ENCODE peak calls at places on chromosomes 13 and 19, in nine cellular contexts. One of them, this sample, is unnamed.

GRCh38 chr19:33390120-33390907 is 16.8 kb downstream of the CEBPG start:
- DNase-seq in cardiac fibroblast: peak
- DNase-seq in GM13976: peak
- DNase-seq in HL-60: no peak
- DNase-seq in tibial nerve: peak
- DNase-seq in CD8-positive, alpha-beta T cell: no peak
- DNase-seq in lower leg skin: no peak
- DNase-seq in mucosa of descending colon: peak
- DNase-seq in fibroblast of mammary gland: peak
- DNase-seq in this sample: no peak

GRCh38 chr19:57746580-57747471 is at the start of gene ZNF776:
- DNase-seq in mucosa of descending colon: peak
- DNase-seq in fibroblast of mammary gland: peak
- DNase-seq in tibial nerve: peak
- DNase-seq in GM13976: peak
- DNase-seq in lower leg skin: peak
- DNase-seq in CD8-positive, alpha-beta T cell: peak
- DNase-seq in cardiac fibroblast: peak
- DNase-seq in HL-60: peak
- DNase-seq in this sample: peak

GRCh38 chr13:41746259-41746658 is 214.7 kb downstream of the VWA8 start:
- DNase-seq in CD8-positive, alpha-beta T cell: no peak
- DNase-seq in HL-60: no peak
- DNase-seq in lower leg skin: no peak
- DNase-seq in tibial nerve: no peak
- DNase-seq in cardiac fibroblast: peak
- DNase-seq in GM13976: no peak
- DNase-seq in mucosa of descending colon: no peak
- DNase-seq in fibroblast of mammary gland: peak
- DNase-seq in this sample: no peak

GRCh38 chr13:105774739-105775460 is 760.6 kb downstream of the EFNB2 start:
- DNase-seq in HL-60: no peak
- DNase-seq in tibial nerve: no peak
- DNase-seq in CD8-positive, alpha-beta T cell: no peak
- DNase-seq in lower leg skin: no peak
- DNase-seq in GM13976: no peak
- DNase-seq in cardiac fibroblast: no peak
- DNase-seq in mucosa of descending colon: no peak
- DNase-seq in fibroblast of mammary gland: no peak
- DNase-seq in this sample: no peak

GRCh38 chr13:28684257-28684656 is 25.3 kb downstream of the POMP start:
- DNase-seq in mucosa of descending colon: peak
- DNase-seq in GM13976: no peak
- DNase-seq in HL-60: no peak
- DNase-seq in lower leg skin: no peak
- DNase-seq in CD8-positive, alpha-beta T cell: no peak
- DNase-seq in fibroblast of mammary gland: no peak
- DNase-seq in cardiac fibroblast: no peak
- DNase-seq in tibial nerve: no peak
- DNase-seq in this sample: no peak

GRCh38 chr13:44653261-44653660 is 77.1 kb upstream of the TSC22D1 start:
- DNase-seq in GM13976: no peak
- DNase-seq in cardiac fibroblast: no peak
- DNase-seq in fibroblast of mammary gland: peak
- DNase-seq in tibial nerve: no peak
- DNase-seq in CD8-positive, alpha-beta T cell: no peak
- DNase-seq in mucosa of descending colon: no peak
- DNase-seq in lower leg skin: no peak
- DNase-seq in HL-60: no peak
- DNase-seq in this sample: no peak

GRCh38 chr19:46731007-46731501 is 14.1 kb upstream of the PRKD2 start:
- DNase-seq in mucosa of descending colon: no peak
- DNase-seq in GM13976: no peak
- DNase-seq in tibial nerve: no peak
- DNase-seq in cardiac fibroblast: peak
- DNase-seq in HL-60: no peak
- DNase-seq in CD8-positive, alpha-beta T cell: no peak
- DNase-seq in fibroblast of mammary gland: peak
- DNase-seq in lower leg skin: no peak
- DNase-seq in this sample: no peak

GRCh38 chr13:43629691-43630480 is 156.9 kb downstream of the ENOX1 start:
- DNase-seq in lower leg skin: no peak
- DNase-seq in fibroblast of mammary gland: peak
- DNase-seq in GM13976: no peak
- DNase-seq in HL-60: no peak
- DNase-seq in mucosa of descending colon: no peak
- DNase-seq in tibial nerve: no peak
- DNase-seq in CD8-positive, alpha-beta T cell: no peak
- DNase-seq in cardiac fibroblast: peak
- DNase-seq in this sample: no peak

GRCh38 chr13:111614009-111614408 is 293.6 kb downstream of the TEX29 start:
- DNase-seq in HL-60: no peak
- DNase-seq in cardiac fibroblast: no peak
- DNase-seq in lower leg skin: no peak
- DNase-seq in CD8-positive, alpha-beta T cell: no peak
- DNase-seq in GM13976: no peak
- DNase-seq in tibial nerve: no peak
- DNase-seq in mucosa of descending colon: no peak
- DNase-seq in fibroblast of mammary gland: no peak
- DNase-seq in this sample: no peak

GRCh38 chr19:7351861-7352260 is 3.1 kb downstream of the ARHGEF18 start:
- DNase-seq in fibroblast of mammary gland: no peak
- DNase-seq in GM13976: no peak
- DNase-seq in CD8-positive, alpha-beta T cell: no peak
- DNase-seq in cardiac fibroblast: no peak
- DNase-seq in tibial nerve: no peak
- DNase-seq in HL-60: no peak
- DNase-seq in mucosa of descending colon: no peak
- DNase-seq in lower leg skin: no peak
- DNase-seq in this sample: no peak

GRCh38 chr19:48341006-48341405 is 15.7 kb downstream of the EMP3 start:
- DNase-seq in tibial nerve: no peak
- DNase-seq in lower leg skin: peak
- DNase-seq in mucosa of descending colon: no peak
- DNase-seq in HL-60: no peak
- DNase-seq in cardiac fibroblast: no peak
- DNase-seq in fibroblast of mammary gland: peak
- DNase-seq in GM13976: no peak
- DNase-seq in CD8-positive, alpha-beta T cell: no peak
- DNase-seq in this sample: no peak

GRCh38 chr13:74770361-74770760 is 636.2 kb upstream of the KLF12 start:
- DNase-seq in GM13976: no peak
- DNase-seq in lower leg skin: no peak
- DNase-seq in HL-60: no peak
- DNase-seq in cardiac fibroblast: peak
- DNase-seq in mucosa of descending colon: no peak
- DNase-seq in fibroblast of mammary gland: peak
- DNase-seq in CD8-positive, alpha-beta T cell: no peak
- DNase-seq in tibial nerve: no peak
- DNase-seq in this sample: no peak

GRCh38 chr13:37409756-37410155 is 188.8 kb downstream of the POSTN start:
- DNase-seq in cardiac fibroblast: no peak
- DNase-seq in HL-60: no peak
- DNase-seq in tibial nerve: no peak
- DNase-seq in mucosa of descending colon: no peak
- DNase-seq in GM13976: no peak
- DNase-seq in lower leg skin: no peak
- DNase-seq in CD8-positive, alpha-beta T cell: no peak
- DNase-seq in fibroblast of mammary gland: peak
- DNase-seq in this sample: no peak

GRCh38 chr19:58034476-58034790 is 608 bp downstream of the ZSCAN1 start:
- DNase-seq in fibroblast of mammary gland: no peak
- DNase-seq in CD8-positive, alpha-beta T cell: no peak
- DNase-seq in HL-60: no peak
- DNase-seq in lower leg skin: no peak
- DNase-seq in GM13976: no peak
- DNase-seq in cardiac fibroblast: no peak
- DNase-seq in mucosa of descending colon: no peak
- DNase-seq in tibial nerve: no peak
- DNase-seq in this sample: no peak

GRCh38 chr13:35210234-35210633 is 266.3 kb downstream of the MAB21L1 start:
- DNase-seq in tibial nerve: no peak
- DNase-seq in CD8-positive, alpha-beta T cell: no peak
- DNase-seq in HL-60: no peak
- DNase-seq in GM13976: no peak
- DNase-seq in lower leg skin: no peak
- DNase-seq in mucosa of descending colon: no peak
- DNase-seq in fibroblast of mammary gland: peak
- DNase-seq in cardiac fibroblast: peak
- DNase-seq in this sample: no peak

GRCh38 chr19:39144487-39145071 is 19.0 kb downstream of the PAK4 start:
- DNase-seq in GM13976: no peak
- DNase-seq in CD8-positive, alpha-beta T cell: no peak
- DNase-seq in tibial nerve: no peak
- DNase-seq in HL-60: no peak
- DNase-seq in cardiac fibroblast: peak
- DNase-seq in fibroblast of mammary gland: peak
- DNase-seq in lower leg skin: no peak
- DNase-seq in mucosa of descending colon: no peak
- DNase-seq in this sample: no peak

GRCh38 chr19:14031719-14032480 is at the start of gene IL27RA:
- DNase-seq in HL-60: peak
- DNase-seq in cardiac fibroblast: peak
- DNase-seq in lower leg skin: no peak
- DNase-seq in CD8-positive, alpha-beta T cell: peak
- DNase-seq in GM13976: peak
- DNase-seq in fibroblast of mammary gland: peak
- DNase-seq in mucosa of descending colon: peak
- DNase-seq in tibial nerve: peak
- DNase-seq in this sample: peak

GRCh38 chr19:56083668-56084067 is 37.4 kb downstream of the ZNF787 start:
- DNase-seq in mucosa of descending colon: no peak
- DNase-seq in lower leg skin: no peak
- DNase-seq in GM13976: no peak
- DNase-seq in fibroblast of mammary gland: no peak
- DNase-seq in CD8-positive, alpha-beta T cell: no peak
- DNase-seq in tibial nerve: no peak
- DNase-seq in HL-60: no peak
- DNase-seq in cardiac fibroblast: no peak
- DNase-seq in this sample: no peak

DNA sequence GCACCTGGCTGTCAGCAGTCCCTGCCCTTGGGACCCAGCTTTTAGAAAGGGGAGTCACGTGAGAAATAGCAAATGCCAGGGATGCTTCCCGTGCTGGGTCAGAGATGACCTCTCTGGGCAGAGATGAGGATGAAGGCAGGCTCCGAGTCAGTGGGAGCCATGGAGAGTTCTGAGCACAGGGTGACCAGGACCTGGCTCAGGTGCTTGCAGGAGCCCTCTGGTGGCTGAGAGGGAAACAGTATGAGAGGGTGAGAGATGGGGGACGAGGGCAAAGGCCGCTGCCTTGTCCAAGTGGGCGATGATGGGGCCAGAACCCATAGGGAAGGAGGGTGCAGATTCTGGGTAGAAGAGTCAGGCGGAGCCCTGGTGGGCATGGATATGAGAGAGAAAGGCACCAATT is 15.8 kb downstream of the TMED1 start:
- DNase-seq in cardiac fibroblast: no peak
- DNase-seq in HL-60: no peak
- DNase-seq in GM13976: no peak
- DNase-seq in CD8-positive, alpha-beta T cell: no peak
- DNase-seq in fibroblast of mammary gland: no peak
- DNase-seq in tibial nerve: no peak
- DNase-seq in mucosa of descending colon: no peak
- DNase-seq in lower leg skin: no peak
- DNase-seq in this sample: no peak
- TF ChIP-seq CTCF in cardiac fibroblast: peak
- TF ChIP-seq CTCF in HL-60: no peak
- TF ChIP-seq CTCF in GM13976: peak
- TF ChIP-seq CTCF in CD8-positive, alpha-beta T cell: no peak
- TF ChIP-seq CTCF in fibroblast of mammary gland: peak
- TF ChIP-seq CTCF in tibial nerve: no peak
- TF ChIP-seq CTCF in mucosa of descending colon: no peak
- TF ChIP-seq CTCF in lower leg skin: no peak
- TF ChIP-seq CTCF in this sample: no peak

GRCh38 chr13:23790591-23791170 is 98.5 kb downstream of the MIPEP start:
- DNase-seq in HL-60: no peak
- DNase-seq in tibial nerve: no peak
- DNase-seq in CD8-positive, alpha-beta T cell: no peak
- DNase-seq in cardiac fibroblast: peak
- DNase-seq in mucosa of descending colon: no peak
- DNase-seq in fibroblast of mammary gland: peak
- DNase-seq in GM13976: no peak
- DNase-seq in lower leg skin: no peak
- DNase-seq in this sample: no peak
- TF ChIP-seq CTCF in HL-60: no peak
- TF ChIP-seq CTCF in tibial nerve: no peak
- TF ChIP-seq CTCF in CD8-positive, alpha-beta T cell: no peak
- TF ChIP-seq CTCF in cardiac fibroblast: no peak
- TF ChIP-seq CTCF in mucosa of descending colon: no peak
- TF ChIP-seq CTCF in fibroblast of mammary gland: no peak
- TF ChIP-seq CTCF in GM13976: no peak
- TF ChIP-seq CTCF in lower leg skin: no peak
- TF ChIP-seq CTCF in this sample: no peak

DNA sequence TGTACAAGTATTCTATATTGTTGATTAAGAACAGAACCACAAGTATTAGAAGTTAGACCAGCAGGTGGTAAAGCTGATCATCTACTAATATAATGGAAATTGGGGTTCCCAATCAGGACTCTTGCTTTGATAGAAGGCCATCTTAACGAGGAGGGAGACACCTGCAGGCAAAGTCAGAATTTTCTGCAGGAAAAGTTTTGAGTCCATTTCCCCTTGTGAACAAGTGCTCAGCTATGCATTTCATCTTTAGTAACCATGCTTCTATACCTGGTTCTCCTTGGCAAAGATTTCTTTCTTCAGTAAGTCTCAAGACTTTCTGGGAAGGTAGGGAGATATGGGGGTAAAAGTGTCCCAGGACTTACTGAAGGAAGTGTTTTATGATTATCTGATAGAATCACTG is 36.1 kb upstream of the USPL1 start:
- DNase-seq in tibial nerve: no peak
- DNase-seq in fibroblast of mammary gland: peak
- DNase-seq in HL-60: no peak
- DNase-seq in CD8-positive, alpha-beta T cell: no peak
- DNase-seq in GM13976: peak
- DNase-seq in lower leg skin: no peak
- DNase-seq in cardiac fibroblast: peak
- DNase-seq in mucosa of descending colon: no peak
- DNase-seq in this sample: peak
- TF ChIP-seq CTCF in tibial nerve: peak
- TF ChIP-seq CTCF in fibroblast of mammary gland: peak
- TF ChIP-seq CTCF in HL-60: no peak
- TF ChIP-seq CTCF in CD8-positive, alpha-beta T cell: no peak
- TF ChIP-seq CTCF in GM13976: peak
- TF ChIP-seq CTCF in lower leg skin: no peak
- TF ChIP-seq CTCF in cardiac fibroblast: peak
- TF ChIP-seq CTCF in mucosa of descending colon: no peak
- TF ChIP-seq CTCF in this sample: no peak

DNA sequence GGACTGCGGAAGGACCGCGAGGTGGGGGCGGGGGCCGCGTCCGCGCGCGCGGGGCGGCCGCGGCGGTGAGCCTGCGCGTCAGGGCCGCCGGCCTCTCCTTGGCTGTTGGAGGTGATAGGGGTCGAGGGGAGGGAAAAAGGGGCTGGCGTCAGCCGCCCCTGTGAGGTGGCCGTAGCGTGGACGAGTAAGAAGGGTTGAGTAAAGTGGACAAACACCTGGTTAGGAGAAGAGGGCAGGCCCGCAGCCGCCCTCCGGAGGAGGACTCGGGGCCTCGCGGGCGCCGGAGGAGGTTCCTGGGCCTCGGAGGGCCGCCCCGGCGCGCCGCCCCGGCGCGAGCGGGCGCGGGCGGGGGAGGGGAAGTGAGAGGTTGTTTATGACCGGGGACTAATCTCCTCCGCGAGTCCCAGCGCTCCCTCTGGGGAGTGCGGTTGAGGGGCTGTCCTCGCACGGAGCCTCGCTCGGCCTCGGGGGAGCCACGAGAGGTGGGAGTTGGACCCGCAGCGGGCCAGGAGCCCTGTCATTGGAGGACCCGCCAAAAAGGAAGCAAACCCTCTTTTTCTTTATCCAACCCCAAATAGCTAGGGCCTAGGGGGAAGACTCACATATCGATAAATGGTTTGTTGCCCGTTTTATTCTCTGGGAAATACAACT is 597 bp upstream of the INTS6 start:
- DNase-seq in CD8-positive, alpha-beta T cell: peak
- DNase-seq in mucosa of descending colon: peak
- DNase-seq in tibial nerve: peak
- DNase-seq in HL-60: peak
- DNase-seq in GM13976: peak
- DNase-seq in cardiac fibroblast: no peak
- DNase-seq in lower leg skin: peak
- DNase-seq in fibroblast of mammary gland: no peak
- DNase-seq in this sample: peak
- TF ChIP-seq CTCF in CD8-positive, alpha-beta T cell: no peak
- TF ChIP-seq CTCF in mucosa of descending colon: no peak
- TF ChIP-seq CTCF in tibial nerve: no peak
- TF ChIP-seq CTCF in HL-60: no peak
- TF ChIP-seq CTCF in GM13976: no peak
- TF ChIP-seq CTCF in cardiac fibroblast: no peak
- TF ChIP-seq CTCF in lower leg skin: no peak
- TF ChIP-seq CTCF in fibroblast of mammary gland: no peak
- TF ChIP-seq CTCF in this sample: no peak

This sample was measured in GM20000.